ENCODE peak calls at places on chromosomes 6 and 20, in five cellular contexts. Y, S, C, R and M are unnamed samples. For H3K9me3, the result is how much of the 10 kb centered on the place peaks cover.

GRCh38 chr20:44963325-44964215 is 2.7 kb upstream of the STK4 start:
- DNase-seq in S (no peak), R (no peak), C (no peak), Y (no peak), M (no peak)

GRCh38 chr6:158233214-158233795 is 65.2 kb downstream of the GTF2H5 start:
- DNase-seq in Y (no peak), R (no peak), S (no peak), C (no peak), M (no peak)

GRCh38 chr6:170026272-170027110 is 264.4 kb downstream of the DLL1 start:
- DNase-seq in C (no peak), R (no peak), S (no peak), Y (peak), M (no peak)

GRCh38 chr6:131293472-131293911 is 158.2 kb downstream of the AKAP7 start:
- DNase-seq in S (no peak), Y (no peak), R (no peak), C (no peak), M (no peak)

GRCh38 chr20:52888096-52888495 is 84.1 kb upstream of the TSHZ2 start:
- DNase-seq in C (no peak), R (no peak), Y (no peak), S (no peak), M (no peak)

GRCh38 chr20:12967932-12968331 is 40.8 kb upstream of the SPTLC3 start:
- DNase-seq in Y (no peak), C (no peak), S (no peak), R (no peak), M (no peak)

GRCh38 chr6:79084693-79085092 is 6.6 kb upstream of the PHIP start:
- DNase-seq in Y (no peak), C (no peak), R (peak), S (no peak), M (no peak)

GRCh38 chr6:3229566-3230274 is 2.3 kb upstream of the TUBB2B start:
- DNase-seq in S (peak), Y (no peak), R (no peak), C (no peak), M (no peak)

GRCh38 chr6:25886066-25886465 is 12.0 kb upstream of the SLC17A3 start:
- DNase-seq in R (no peak), C (no peak), Y (no peak), S (no peak), M (no peak)

GRCh38 chr6:79544299-79544927 is 7.2 kb upstream of the LCA5 start:
- DNase-seq in C (no peak), S (no peak), Y (no peak), R (peak), M (no peak)

GRCh38 chr6:152380351-152380767 is 256.8 kb downstream of the SYNE1 start:
- DNase-seq in C (peak), R (peak), S (no peak), Y (no peak), M (no peak)

GRCh38 chr20:50124496-50124895 is 11.5 kb upstream of the UBE2V1 start:
- DNase-seq in C (no peak), R (no peak), S (peak), Y (no peak), M (no peak)

GRCh38 chr20:51631011-51631950 is 88.8 kb upstream of the NFATC2 start:
- DNase-seq in R (peak), C (peak), Y (peak), S (peak), M (peak)

GRCh38 chr6:113423956-113424355 is 433.2 kb upstream of the MARCKS start:
- DNase-seq in C (no peak), R (no peak), Y (no peak), S (no peak), M (no peak)
- H3K9me3 ChIP-seq in C (under half), R (under half), Y (under half), S (under half), M (under half)

GRCh38 chr20:63665708-63666107 is 7.6 kb downstream of the RTEL1 start:
- DNase-seq in Y (no peak), C (no peak), S (no peak), R (no peak), M (no peak)
- H3K27ac ChIP-seq in Y (no peak), C (no peak), S (no peak), R (no peak), M (no peak)

GRCh38 chr6:164911151-164911550 is 398.3 kb downstream of the C6orf118 start:
- DNase-seq in S (no peak), R (no peak), Y (no peak), C (no peak), M (no peak)
- H3K4me3 ChIP-seq in S (peak), R (no peak), Y (no peak), C (no peak), M (peak)

GRCh38 chr20:56043227-56043626 is 37.9 kb upstream of the CBLN4 start:
- DNase-seq in S (no peak), R (no peak), C (no peak), Y (no peak), M (no peak)
- H3K9me3 ChIP-seq in S (under half), R (under half), C (under half), Y (under half), M (under half)

GRCh38 chr6:148441454-148441911 is 98.8 kb downstream of the SASH1 start:
- DNase-seq in S (no peak), R (peak), C (no peak), Y (no peak), M (no peak)

GRCh38 chr6:148438593-148438992 is 96.0 kb downstream of the SASH1 start:
- DNase-seq in S (no peak), R (peak), C (no peak), Y (no peak), M (no peak)

GRCh38 chr6:148440021-148440420 is 97.4 kb downstream of the SASH1 start:
- DNase-seq in C (no peak), R (no peak), S (no peak), Y (no peak), M (no peak)

GRCh38 chr6:148443798-148444560 is 101.3 kb downstream of the SASH1 start:
- DNase-seq in S (no peak), C (no peak), R (no peak), Y (no peak), M (no peak)

DNA sequence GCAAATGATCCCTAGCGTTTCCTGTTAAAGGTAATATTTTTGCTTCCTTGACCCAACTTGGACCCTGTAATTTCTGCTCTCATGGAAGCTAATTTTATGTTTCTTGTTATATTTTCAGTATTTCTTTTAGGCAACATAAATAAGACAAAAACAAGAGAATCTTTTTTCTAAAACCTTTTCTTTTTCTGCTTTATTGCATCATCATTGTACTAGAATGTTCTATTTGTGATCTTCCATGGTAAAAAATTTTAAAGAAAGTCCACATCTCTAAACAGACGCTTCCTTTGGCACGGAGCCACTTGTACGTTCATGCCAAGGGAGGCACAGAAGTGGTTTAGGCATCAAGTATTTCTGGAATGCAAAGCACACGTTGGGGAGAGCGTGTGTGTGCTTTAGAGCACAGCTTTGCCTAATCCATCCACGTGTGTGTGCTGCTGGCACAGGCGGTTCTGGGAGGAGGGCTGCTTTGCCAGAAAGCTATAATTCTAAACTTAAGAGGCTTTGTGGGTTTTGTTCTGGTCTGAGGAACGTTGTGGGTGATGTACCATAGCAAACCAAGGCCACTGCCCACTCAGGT is 98.3 kb downstream of the SASH1 start:
- DNase-seq in R (peak), S (peak), Y (peak), C (peak), M (peak)
- H3K27ac ChIP-seq in R (peak), S (peak), Y (peak), C (peak), M (peak)

GRCh38 chr6:168439791-168440491 is 1.0 kb upstream of the SMOC2 start:
- DNase-seq in R (no peak), S (no peak), C (no peak), Y (no peak), M (no peak)
- H3K4me3 ChIP-seq in R (no peak), S (no peak), C (no peak), Y (no peak), M (peak)